ENCODE peak calls at places on chromosomes 3 and 15, in four cellular contexts. One of them, this sample, is unnamed.

GRCh38 chr3:38526792-38527191 is 30.7 kb downstream of the EXOG start:
- DNase-seq in spleen: no peak
- DNase-seq in mucosa of descending colon: no peak
- DNase-seq in mesenchymal stem cell: no peak
- DNase-seq in this sample: no peak

GRCh38 chr3:42961633-42962032 is 17.5 kb upstream of the GASK1A start:
- DNase-seq in mesenchymal stem cell: peak
- DNase-seq in spleen: no peak
- DNase-seq in mucosa of descending colon: peak
- DNase-seq in this sample: peak

GRCh38 chr3:160474416-160474838 is 24.8 kb upstream of the TRIM59 start:
- DNase-seq in mucosa of descending colon: no peak
- DNase-seq in spleen: no peak
- DNase-seq in mesenchymal stem cell: no peak
- DNase-seq in this sample: peak

GRCh38 chr3:43468141-43468540 is 153.7 kb downstream of the ANO10 start:
- DNase-seq in mucosa of descending colon: no peak
- DNase-seq in spleen: no peak
- DNase-seq in mesenchymal stem cell: peak
- DNase-seq in this sample: peak

GRCh38 chr15:43516801-43517353 is 531 bp upstream of the MAP1A start:
- DNase-seq in spleen: no peak
- DNase-seq in mucosa of descending colon: no peak
- DNase-seq in mesenchymal stem cell: peak
- DNase-seq in this sample: peak

GRCh38 chr3:191963182-191963581 is 502.2 kb downstream of the PYDC2 start:
- DNase-seq in mucosa of descending colon: no peak
- DNase-seq in spleen: no peak
- DNase-seq in mesenchymal stem cell: peak
- DNase-seq in this sample: peak

GRCh38 chr3:103089758-103090157 is 654.9 kb downstream of the ZPLD1 start:
- DNase-seq in mucosa of descending colon: no peak
- DNase-seq in spleen: no peak
- DNase-seq in mesenchymal stem cell: no peak
- DNase-seq in this sample: no peak

GRCh38 chr3:8990266-8991215 is 27.3 kb upstream of the RAD18 start:
- DNase-seq in mesenchymal stem cell: peak
- DNase-seq in mucosa of descending colon: no peak
- DNase-seq in spleen: peak
- DNase-seq in this sample: peak

GRCh38 chr15:67915374-67916050 is 75.7 kb upstream of the RNU6-1 start:
- DNase-seq in spleen: no peak
- DNase-seq in mucosa of descending colon: peak
- DNase-seq in mesenchymal stem cell: peak
- DNase-seq in this sample: no peak

GRCh38 chr15:73464602-73465001 is 21.6 kb downstream of the REC114 start:
- DNase-seq in spleen: no peak
- DNase-seq in mucosa of descending colon: no peak
- DNase-seq in mesenchymal stem cell: peak
- DNase-seq in this sample: peak

GRCh38 chr15:70702584-70702983 is 60.8 kb downstream of the UACA start:
- DNase-seq in mesenchymal stem cell: no peak
- DNase-seq in spleen: no peak
- DNase-seq in mucosa of descending colon: no peak
- DNase-seq in this sample: no peak
- H3K4me3 ChIP-seq in mesenchymal stem cell: no peak
- H3K4me3 ChIP-seq in spleen: peak
- H3K4me3 ChIP-seq in mucosa of descending colon: no peak
- H3K4me3 ChIP-seq in this sample: no peak

DNA sequence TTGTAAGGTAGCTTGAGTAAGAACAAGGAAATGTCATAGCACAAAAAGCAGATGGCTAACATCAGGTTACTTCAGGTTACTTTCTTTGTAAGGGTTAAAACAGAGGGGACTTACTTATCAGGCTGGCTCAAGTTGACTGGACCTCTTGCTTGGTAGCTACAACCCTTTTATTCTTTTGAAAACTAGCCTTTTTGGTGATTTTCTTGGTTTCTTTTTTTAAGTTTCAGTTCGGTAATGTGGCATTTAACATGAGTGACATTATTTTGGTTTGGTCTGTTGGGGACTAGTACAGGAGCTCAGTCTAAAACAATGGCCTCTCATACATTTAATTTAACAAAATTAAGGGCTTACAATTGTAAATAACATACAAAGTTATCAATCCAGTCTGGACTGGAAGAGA is 621.4 kb downstream of the OTOL1 start:
- DNase-seq in spleen: no peak
- DNase-seq in mucosa of descending colon: no peak
- DNase-seq in mesenchymal stem cell: no peak
- DNase-seq in this sample: no peak
- H3K4me3 ChIP-seq in spleen: no peak
- H3K4me3 ChIP-seq in mucosa of descending colon: no peak
- H3K4me3 ChIP-seq in mesenchymal stem cell: no peak
- H3K4me3 ChIP-seq in this sample: no peak

DNA sequence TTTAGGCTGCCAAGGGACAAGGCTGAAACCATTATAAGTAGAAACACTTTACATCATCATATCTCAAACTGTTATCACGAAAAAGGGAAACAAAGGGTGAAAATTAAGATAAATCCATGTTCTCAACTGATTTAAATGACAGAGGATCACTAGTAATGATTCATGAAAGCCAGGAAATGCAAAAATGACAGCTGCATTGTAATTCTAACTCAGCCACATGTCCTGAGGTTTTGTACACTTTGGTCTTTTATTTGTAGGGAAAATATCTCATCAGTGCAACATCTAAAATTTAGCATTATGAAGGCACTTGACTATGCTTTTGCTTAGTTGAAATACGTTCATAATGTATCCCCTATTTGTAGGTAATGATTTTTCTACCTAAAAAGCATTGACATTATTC is 379.7 kb downstream of the TIGIT start:
- DNase-seq in spleen: no peak
- DNase-seq in mucosa of descending colon: no peak
- DNase-seq in mesenchymal stem cell: no peak
- DNase-seq in this sample: no peak
- H3K4me3 ChIP-seq in spleen: no peak
- H3K4me3 ChIP-seq in mucosa of descending colon: no peak
- H3K4me3 ChIP-seq in mesenchymal stem cell: no peak
- H3K4me3 ChIP-seq in this sample: no peak

GRCh38 chr3:125055913-125056705 is at the start of gene HEG1:
- DNase-seq in mucosa of descending colon: peak
- DNase-seq in mesenchymal stem cell: peak
- DNase-seq in spleen: peak
- DNase-seq in this sample: peak
- H3K4me3 ChIP-seq in mucosa of descending colon: peak
- H3K4me3 ChIP-seq in mesenchymal stem cell: peak
- H3K4me3 ChIP-seq in spleen: peak
- H3K4me3 ChIP-seq in this sample: peak

This sample was measured in choroid plexus epithelial cell.